ENCODE peak calls at places on chromosomes 4 and X, in seven cellular contexts. One of them, this sample, is unnamed.
A peak's percentile ranks its signal among the peaks of the same experiment; 100 is the strongest.

GRCh38 chr4:96675916-96676315 is 836.0 kb downstream of the PDHA2 start:
- DNase-seq in retina: no peak
- DNase-seq in T-helper 17 cell: no peak
- DNase-seq in left ventricle myocardium inferior: no peak
- DNase-seq in adipocyte: peak; percentile 4
- DNase-seq in NCI-H2081 treated with DMSO at 0.1 percent for 48 hours: no peak
- DNase-seq in HTR-8/SVneo: no peak
- DNase-seq in this sample: no peak

GRCh38 chr4:48269861-48270515 is 350 bp upstream of the TEC start:
- DNase-seq in retina: peak; percentile 83
- DNase-seq in T-helper 17 cell: peak; percentile 75
- DNase-seq in left ventricle myocardium inferior: peak; percentile 94
- DNase-seq in adipocyte: peak; percentile 92
- DNase-seq in NCI-H2081 treated with DMSO at 0.1 percent for 48 hours: peak; percentile 15
- DNase-seq in HTR-8/SVneo: peak; percentile 88
- DNase-seq in this sample: no peak

GRCh38 chrX:11908371-11908770 is 150.3 kb downstream of the MSL3 start:
- DNase-seq in retina: no peak
- DNase-seq in T-helper 17 cell: no peak
- DNase-seq in left ventricle myocardium inferior: no peak
- DNase-seq in adipocyte: peak; percentile 15
- DNase-seq in NCI-H2081 treated with DMSO at 0.1 percent for 48 hours: peak; percentile 43
- DNase-seq in HTR-8/SVneo: no peak
- DNase-seq in this sample: no peak

GRCh38 chrX:136577562-136577961 is 45.5 kb downstream of the VGLL1 start:
- DNase-seq in retina: peak; percentile 30
- DNase-seq in T-helper 17 cell: peak; percentile 50
- DNase-seq in left ventricle myocardium inferior: peak; percentile 28
- DNase-seq in adipocyte: peak; percentile 65
- DNase-seq in NCI-H2081 treated with DMSO at 0.1 percent for 48 hours: no peak
- DNase-seq in HTR-8/SVneo: peak; percentile 5
- DNase-seq in this sample: no peak

GRCh38 chrX:6849711-6850415 is 297.6 kb upstream of the STS start:
- DNase-seq in retina: no peak
- DNase-seq in T-helper 17 cell: no peak
- DNase-seq in left ventricle myocardium inferior: no peak
- DNase-seq in adipocyte: peak; percentile 21
- DNase-seq in NCI-H2081 treated with DMSO at 0.1 percent for 48 hours: no peak
- DNase-seq in HTR-8/SVneo: no peak
- DNase-seq in this sample: no peak

GRCh38 chr4:147928400-147928799 is 196.5 kb downstream of the ARHGAP10 start:
- DNase-seq in retina: no peak
- DNase-seq in T-helper 17 cell: no peak
- DNase-seq in left ventricle myocardium inferior: no peak
- DNase-seq in adipocyte: peak; percentile 50
- DNase-seq in NCI-H2081 treated with DMSO at 0.1 percent for 48 hours: no peak
- DNase-seq in HTR-8/SVneo: no peak
- DNase-seq in this sample: no peak

GRCh38 chr4:179076865-179077264 is 1634.6 kb upstream of the AGA start:
- DNase-seq in retina: no peak
- DNase-seq in T-helper 17 cell: no peak
- DNase-seq in left ventricle myocardium inferior: no peak
- DNase-seq in adipocyte: no peak
- DNase-seq in NCI-H2081 treated with DMSO at 0.1 percent for 48 hours: no peak
- DNase-seq in HTR-8/SVneo: no peak
- DNase-seq in this sample: no peak

GRCh38 chr4:172147702-172148101 is 334.5 kb downstream of the GALNTL6 start:
- DNase-seq in retina: no peak
- DNase-seq in T-helper 17 cell: no peak
- DNase-seq in left ventricle myocardium inferior: no peak
- DNase-seq in adipocyte: peak; percentile 32
- DNase-seq in NCI-H2081 treated with DMSO at 0.1 percent for 48 hours: no peak
- DNase-seq in HTR-8/SVneo: no peak
- DNase-seq in this sample: no peak

GRCh38 chrX:7074135-7074907 is 73.2 kb upstream of the STS start:
- DNase-seq in retina: no peak
- DNase-seq in T-helper 17 cell: no peak
- DNase-seq in left ventricle myocardium inferior: no peak
- DNase-seq in adipocyte: no peak
- DNase-seq in NCI-H2081 treated with DMSO at 0.1 percent for 48 hours: no peak
- DNase-seq in HTR-8/SVneo: no peak
- DNase-seq in this sample: no peak

GRCh38 chr4:106502106-106502699 is 133.6 kb upstream of the GIMD1 start:
- DNase-seq in retina: peak; percentile 59
- DNase-seq in T-helper 17 cell: no peak
- DNase-seq in left ventricle myocardium inferior: peak; percentile 29
- DNase-seq in adipocyte: peak; percentile 79
- DNase-seq in NCI-H2081 treated with DMSO at 0.1 percent for 48 hours: no peak
- DNase-seq in HTR-8/SVneo: peak; percentile 14
- DNase-seq in this sample: peak; percentile 26

GRCh38 chrX:16856744-16857143 is 13.4 kb downstream of the RBBP7 start:
- DNase-seq in retina: no peak
- DNase-seq in T-helper 17 cell: no peak
- DNase-seq in left ventricle myocardium inferior: no peak
- DNase-seq in adipocyte: no peak
- DNase-seq in NCI-H2081 treated with DMSO at 0.1 percent for 48 hours: no peak
- DNase-seq in HTR-8/SVneo: no peak
- DNase-seq in this sample: no peak

GRCh38 chr4:71472946-71473345 is 134.1 kb downstream of the SLC4A4 start:
- DNase-seq in retina: no peak
- DNase-seq in T-helper 17 cell: no peak
- DNase-seq in left ventricle myocardium inferior: no peak
- DNase-seq in adipocyte: peak; percentile 76
- DNase-seq in NCI-H2081 treated with DMSO at 0.1 percent for 48 hours: no peak
- DNase-seq in HTR-8/SVneo: peak; percentile 0
- DNase-seq in this sample: peak; percentile 7

GRCh38 chr4:186304816-186305520 is 39.0 kb downstream of the F11 start:
- DNase-seq in retina: peak; percentile 36
- DNase-seq in T-helper 17 cell: no peak
- DNase-seq in left ventricle myocardium inferior: no peak
- DNase-seq in adipocyte: peak; percentile 4
- DNase-seq in NCI-H2081 treated with DMSO at 0.1 percent for 48 hours: no peak
- DNase-seq in HTR-8/SVneo: no peak
- DNase-seq in this sample: no peak

This sample was measured in HFF-Myc.